ENCODE peak calls at places on chromosomes 4 and X, in six cellular contexts. J is HCT116, Y is neural progenitor cell, I is OCI-LY7, M is hepatocyte, H is GM23338. S is an unnamed sample.

GRCh38 chrX:153775631-153776595 is 4.9 kb upstream of the SRPK3 start:
- DNase-seq in J (no peak), Y (no peak), I (no peak), M (no peak), H (no peak), S (peak)

GRCh38 chrX:97252111-97252510 is 368.4 kb downstream of the RPA4 start:
- DNase-seq in J (no peak), Y (peak), I (no peak), M (no peak), H (no peak), S (no peak)

GRCh38 chrX:20487227-20487626 is 220.5 kb upstream of the RPS6KA3 start:
- DNase-seq in J (peak), Y (no peak), I (no peak), M (no peak), H (no peak), S (no peak)

GRCh38 chr4:137253949-137254348 is 278.3 kb downstream of the PCDH18 start:
- DNase-seq in J (no peak), Y (no peak), I (no peak), M (no peak), H (no peak), S (no peak)

GRCh38 chr4:57303012-57303751 is 193.0 kb upstream of the IGFBP7 start:
- DNase-seq in J (no peak), Y (no peak), I (no peak), M (no peak), H (no peak), S (no peak)

GRCh38 chr4:109079731-109080130 is 222.7 kb downstream of the COL25A1 start:
- DNase-seq in J (no peak), Y (no peak), I (no peak), M (no peak), H (no peak), S (no peak)

GRCh38 chrX:101417981-101418841 is 10.2 kb downstream of the HNRNPH2 start:
- DNase-seq in J (no peak), Y (peak), I (no peak), M (peak), H (peak), S (peak)

GRCh38 chr4:116150152-116150551 is 935.2 kb downstream of the TRAM1L1 start:
- DNase-seq in J (no peak), Y (no peak), I (no peak), M (no peak), H (no peak), S (no peak)

GRCh38 chrX:107146670-107147069 is 28.0 kb upstream of the RBM41 start:
- DNase-seq in J (no peak), Y (no peak), I (no peak), M (no peak), H (no peak), S (no peak)

GRCh38 chr4:44056721-44057151 is 391.9 kb downstream of the KCTD8 start:
- DNase-seq in J (no peak), Y (peak), I (no peak), M (peak), H (peak), S (peak)

GRCh38 chrX:30863969-30864368 is 25.1 kb downstream of the TAB3 start:
- DNase-seq in J (no peak), Y (no peak), I (no peak), M (no peak), H (no peak), S (no peak)

GRCh38 chrX:30865612-30866011 is 23.4 kb downstream of the TAB3 start:
- DNase-seq in J (no peak), Y (no peak), I (no peak), M (no peak), H (no peak), S (no peak)

GRCh38 chrX:30865020-30865419 is 24.0 kb downstream of the TAB3 start:
- DNase-seq in J (no peak), Y (peak), I (peak), M (peak), H (peak), S (no peak)

DNA sequence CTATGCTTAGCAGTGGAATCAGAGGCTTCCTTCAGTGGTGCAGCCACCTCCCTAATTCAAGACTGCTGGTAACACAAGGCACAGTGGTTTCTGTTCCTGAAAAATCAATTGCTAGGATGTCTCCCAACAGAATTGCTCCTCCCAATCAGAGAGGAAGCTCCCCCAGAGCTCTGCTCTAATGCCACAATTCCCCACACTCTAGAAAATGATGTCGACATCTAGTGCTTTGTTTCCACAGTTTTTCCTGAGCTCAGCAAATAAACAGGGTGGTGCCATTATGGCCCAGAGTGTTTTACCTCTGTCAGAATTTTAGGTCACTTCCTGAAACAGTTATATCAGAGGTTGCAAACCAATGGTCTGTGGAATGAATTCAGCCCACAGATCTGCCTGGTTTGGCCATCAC is 24.7 kb downstream of the TAB3 start:
- DNase-seq in J (no peak), Y (no peak), I (no peak), M (no peak), H (no peak), S (no peak)
- TF ChIP-seq EZH2phosphoT487 in J (no peak), Y (no peak), I (no peak), M (no peak), H (no peak), S (no peak)

DNA sequence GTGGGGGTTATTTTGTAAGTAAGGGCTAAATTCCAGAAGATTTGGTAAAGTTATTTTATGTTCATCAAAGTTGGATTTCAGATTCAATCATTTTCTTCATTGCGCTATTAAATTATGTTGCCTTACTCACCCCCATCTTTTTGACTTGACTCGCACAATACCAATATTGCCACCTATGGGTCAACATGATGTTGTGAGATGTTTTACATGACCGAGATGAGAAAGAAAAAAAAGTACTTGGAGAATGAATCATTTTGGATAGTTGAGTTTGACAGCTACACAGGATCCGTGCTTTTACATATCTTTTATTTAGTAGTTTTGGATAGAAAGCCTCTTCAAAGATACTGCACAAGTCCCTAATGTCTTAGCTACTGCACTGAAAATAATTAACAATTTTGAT is 224.2 kb upstream of the EMCN start:
- DNase-seq in J (peak), Y (peak), I (peak), M (no peak), H (peak), S (peak)
- TF ChIP-seq CTCF in J (peak), Y (peak), I (peak), M (peak), H (peak), S (peak)

DNA sequence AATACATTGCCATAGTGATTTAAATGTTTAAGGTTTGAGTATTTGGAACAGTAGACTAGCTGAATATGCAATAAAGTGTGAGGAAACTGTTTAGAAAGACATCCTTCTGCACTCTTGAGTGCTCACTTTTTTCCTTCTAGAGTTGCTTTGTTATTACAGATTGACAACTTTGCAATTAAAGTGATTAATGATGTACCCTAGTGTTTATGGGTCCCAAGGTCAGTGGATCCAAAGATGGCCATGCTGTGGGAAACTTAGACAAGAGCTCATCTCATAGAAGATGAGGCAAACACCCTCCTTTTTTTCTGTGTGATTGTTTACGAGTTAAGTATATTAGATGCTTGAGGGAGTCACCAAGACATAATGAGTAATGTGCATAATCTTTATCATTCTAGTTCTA is 118.8 kb downstream of the PDLIM5 start:
- DNase-seq in J (no peak), Y (peak), I (no peak), M (no peak), H (no peak), S (no peak)
- TF ChIP-seq EZH2phosphoT487 in J (no peak), Y (peak), I (no peak), M (no peak), H (no peak), S (no peak)

DNA sequence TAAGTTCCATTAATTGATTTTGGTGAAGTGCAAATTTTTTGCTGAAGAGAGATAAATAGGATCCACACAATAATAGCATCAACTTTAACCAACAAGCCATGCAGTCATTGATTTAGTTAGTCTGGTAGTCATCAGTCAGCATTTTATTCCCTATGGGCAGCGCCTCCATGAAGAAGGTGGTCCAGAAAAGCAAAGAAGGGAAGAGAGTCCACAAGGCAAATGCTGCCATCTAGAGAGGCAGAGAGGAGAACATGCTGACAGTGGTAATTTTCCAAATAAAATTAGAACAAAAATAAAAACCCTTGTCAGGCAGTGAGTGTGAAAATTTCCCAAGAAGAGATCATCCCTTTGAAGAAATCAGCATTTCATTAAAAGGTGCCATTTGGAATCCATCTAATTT is 366.7 kb upstream of the FAM241A start:
- DNase-seq in J (peak), Y (peak), I (no peak), M (no peak), H (peak), S (no peak)
- TF ChIP-seq CTCF in J (peak), Y (peak), I (no peak), M (peak), H (peak), S (no peak)

DNA sequence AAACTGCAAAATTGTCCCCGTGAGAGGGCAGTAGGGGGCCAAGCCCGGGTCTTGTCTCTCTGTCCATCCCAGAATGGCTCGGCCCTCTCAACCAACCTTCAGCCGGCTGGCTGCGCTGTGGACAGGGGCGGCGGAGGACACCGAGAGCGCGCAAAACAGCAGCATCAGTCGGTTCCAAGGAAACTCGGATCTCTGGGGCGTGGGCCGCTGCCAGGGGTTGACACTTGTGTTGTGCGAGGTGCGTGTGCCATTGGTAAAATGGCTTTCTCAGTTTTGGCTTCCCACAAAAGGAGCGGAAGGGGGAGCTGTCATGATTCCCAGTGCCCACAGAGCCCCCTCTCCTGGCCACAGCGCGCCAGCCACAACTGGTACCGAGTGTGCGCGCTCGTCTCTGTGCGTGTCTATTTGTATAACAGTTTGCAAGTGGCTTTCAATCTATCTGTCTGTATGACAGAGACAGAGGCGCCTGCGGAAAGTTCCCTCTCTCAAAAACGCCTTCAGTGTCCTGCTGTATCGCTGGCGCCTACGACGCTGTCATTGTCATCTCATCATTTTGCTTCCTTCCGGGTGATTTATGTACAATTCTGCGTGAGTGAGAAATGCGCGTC is 1.9 kb downstream of the DKK2 start:
- DNase-seq in J (no peak), Y (peak), I (no peak), M (peak), H (peak), S (peak)
- TF ChIP-seq EZH2phosphoT487 in J (no peak), Y (peak), I (no peak), M (no peak), H (no peak), S (no peak)

DNA sequence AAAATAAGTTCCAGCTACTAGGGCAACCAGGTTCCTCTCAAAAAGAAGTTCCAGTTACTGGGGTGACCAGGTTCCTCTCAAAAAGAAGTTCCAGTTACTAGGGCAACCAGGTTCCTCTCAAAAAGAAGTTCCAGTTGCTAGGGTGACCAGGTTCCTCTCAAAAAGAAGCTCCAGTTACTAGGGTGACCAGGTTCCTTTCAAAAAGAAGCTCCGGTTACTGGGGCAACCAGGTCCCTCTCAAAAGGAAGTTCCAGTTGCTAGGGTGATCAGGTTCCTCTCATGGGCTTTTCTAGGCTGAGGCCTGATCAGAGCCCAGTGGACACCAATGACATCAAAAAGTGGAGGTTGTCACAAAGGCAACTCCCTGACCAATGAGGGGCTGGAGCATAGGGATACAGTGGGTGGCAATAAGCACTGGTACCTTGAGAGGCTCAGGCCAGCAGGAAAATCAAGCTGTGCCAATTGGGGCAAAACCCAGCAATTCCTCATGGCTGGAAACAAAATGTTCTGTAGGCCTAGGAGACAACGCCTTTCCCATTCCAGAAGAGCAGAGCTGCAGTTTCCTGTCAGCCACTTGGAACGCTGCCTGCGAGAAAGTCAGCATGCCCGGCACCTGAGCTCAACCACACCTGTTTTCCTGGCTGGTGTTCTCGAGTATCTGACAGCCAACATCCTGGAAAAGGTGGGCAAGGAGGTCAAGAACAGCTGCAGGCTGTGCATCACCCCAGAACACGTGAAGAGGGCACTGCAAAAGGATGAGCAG is 12.3 kb upstream of the SYTL5 start:
- DNase-seq in J (peak), Y (peak), I (peak), M (peak), H (peak), S (no peak)
- TF ChIP-seq CTCF in J (no peak), Y (no peak), I (no peak), M (no peak), H (no peak), S (no peak)

GRCh38 chr4:3516061-3516835 is 16.0 kb downstream of the LRPAP1 start:
- DNase-seq in J (no peak), Y (no peak), I (no peak), M (no peak), H (no peak), S (no peak)
- TF ChIP-seq EZH2phosphoT487 in J (no peak), Y (no peak), I (no peak), M (no peak), H (no peak), S (no peak)

GRCh38 chr4:144572660-144573059 is 73.3 kb upstream of the HHIP start:
- DNase-seq in J (no peak), Y (no peak), I (no peak), M (no peak), H (peak), S (no peak)
- TF ChIP-seq CTCF in J (no peak), Y (peak), I (peak), M (peak), H (peak), S (peak)

DNA sequence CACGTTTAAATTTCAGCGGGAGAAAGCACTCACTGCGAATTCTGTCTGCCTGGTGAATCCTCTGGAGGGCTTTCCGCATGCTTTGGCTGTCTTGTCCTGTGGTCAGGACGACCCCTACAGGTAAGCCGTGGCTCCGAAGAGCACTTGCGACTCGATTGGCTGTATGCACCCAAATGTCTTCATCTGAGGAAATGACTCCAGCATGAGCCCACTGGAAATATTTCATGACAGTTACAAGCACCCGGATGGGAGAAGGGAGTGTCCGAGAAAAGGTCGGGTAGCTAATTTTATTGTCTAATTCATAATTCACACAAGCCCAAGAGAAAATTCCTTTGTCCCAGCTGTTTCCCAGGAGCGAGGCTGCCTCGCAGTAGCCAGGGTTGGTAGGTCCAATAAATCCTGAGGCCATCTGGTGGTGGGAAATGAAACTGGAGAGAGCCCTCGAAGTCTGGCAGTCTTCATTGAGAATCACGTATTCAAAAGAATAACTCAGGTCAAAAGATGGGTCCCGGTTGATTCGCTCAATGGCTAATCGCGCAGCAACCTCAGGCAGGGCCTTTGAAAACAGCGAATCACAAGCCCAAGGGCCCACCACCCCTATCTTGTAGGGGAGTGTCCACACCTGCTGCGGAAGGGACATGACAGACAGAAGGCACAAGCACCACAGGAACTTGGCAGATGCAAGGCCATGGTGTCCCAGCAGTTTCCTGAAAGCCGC is 6.6 kb downstream of the GUCY2F start:
- DNase-seq in J (peak), Y (peak), I (no peak), M (peak), H (peak), S (peak)
- TF ChIP-seq EZH2phosphoT487 in J (no peak), Y (no peak), I (no peak), M (no peak), H (no peak), S (no peak)

DNA sequence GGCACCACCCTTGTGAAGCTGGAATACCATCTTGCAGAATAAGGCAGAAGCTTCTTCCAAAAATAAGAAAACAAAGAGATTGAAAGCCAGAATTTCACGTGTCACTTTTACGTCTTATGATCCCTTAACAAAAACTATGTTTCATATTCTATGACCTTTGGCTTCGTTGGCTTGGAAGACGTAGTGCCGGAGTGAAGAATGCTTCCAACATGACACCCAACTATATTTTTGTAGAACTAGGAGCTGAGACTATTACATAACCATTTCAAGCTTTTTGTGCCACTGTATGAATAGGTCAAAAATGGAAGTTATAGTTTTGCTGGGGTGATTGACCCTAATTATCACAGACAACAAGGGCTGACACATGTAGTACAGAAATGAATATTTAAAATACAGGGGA is 996.2 kb downstream of the ADGRL3 start:
- DNase-seq in J (no peak), Y (no peak), I (no peak), M (no peak), H (no peak), S (no peak)
- TF ChIP-seq CTCF in J (no peak), Y (no peak), I (no peak), M (no peak), H (no peak), S (no peak)